ENCODE peak calls at places on chromosomes 7 and 10, in four cellular contexts. One of them, this sample, is unnamed.

GRCh38 chr10:74753295-74754211 is 72.8 kb upstream of the KAT6B start:
- DNase-seq in naive thymus-derived CD8-positive, alpha-beta T cell: no peak
- DNase-seq in NCI-H2171 treated with DMSO at 0.1 percent for 48 hours: no peak
- DNase-seq in HEK293T: no peak
- DNase-seq in this sample: no peak

GRCh38 chr7:10083766-10084165 is 889.9 kb upstream of the PHF14 start:
- DNase-seq in NCI-H2171 treated with DMSO at 0.1 percent for 48 hours: no peak
- DNase-seq in naive thymus-derived CD8-positive, alpha-beta T cell: no peak
- DNase-seq in HEK293T: no peak
- DNase-seq in this sample: no peak

GRCh38 chr10:9863559-9864121 is 1154.0 kb upstream of the CELF2 start:
- DNase-seq in NCI-H2171 treated with DMSO at 0.1 percent for 48 hours: no peak
- DNase-seq in naive thymus-derived CD8-positive, alpha-beta T cell: no peak
- DNase-seq in HEK293T: no peak
- DNase-seq in this sample: no peak

GRCh38 chr7:143892527-143893300 is 9.3 kb downstream of the TCAF1 start:
- DNase-seq in HEK293T: no peak
- DNase-seq in naive thymus-derived CD8-positive, alpha-beta T cell: no peak
- DNase-seq in NCI-H2171 treated with DMSO at 0.1 percent for 48 hours: peak; percentile 43
- DNase-seq in this sample: no peak

GRCh38 chr7:155003215-155003999 is 483 bp upstream of the PAXIP1 start:
- DNase-seq in NCI-H2171 treated with DMSO at 0.1 percent for 48 hours: peak; percentile 51
- DNase-seq in naive thymus-derived CD8-positive, alpha-beta T cell: peak; percentile 76
- DNase-seq in HEK293T: peak; percentile 99
- DNase-seq in this sample: peak; percentile 56

GRCh38 chr7:22821702-22822485 is 755 bp downstream of the TOMM7 start:
- DNase-seq in naive thymus-derived CD8-positive, alpha-beta T cell: no peak
- DNase-seq in NCI-H2171 treated with DMSO at 0.1 percent for 48 hours: no peak
- DNase-seq in HEK293T: no peak
- DNase-seq in this sample: no peak

GRCh38 chr7:41188163-41189130 is 514.4 kb downstream of the INHBA start:
- DNase-seq in naive thymus-derived CD8-positive, alpha-beta T cell: no peak
- DNase-seq in NCI-H2171 treated with DMSO at 0.1 percent for 48 hours: no peak
- DNase-seq in HEK293T: no peak
- DNase-seq in this sample: peak; percentile 8

GRCh38 chr10:11793762-11794479 is 29.2 kb upstream of the PROSER2 start:
- DNase-seq in HEK293T: no peak
- DNase-seq in NCI-H2171 treated with DMSO at 0.1 percent for 48 hours: no peak
- DNase-seq in naive thymus-derived CD8-positive, alpha-beta T cell: no peak
- DNase-seq in this sample: no peak

GRCh38 chr7:67950321-67951083 is 953.9 kb downstream of the TYW1 start:
- DNase-seq in NCI-H2171 treated with DMSO at 0.1 percent for 48 hours: no peak
- DNase-seq in HEK293T: no peak
- DNase-seq in naive thymus-derived CD8-positive, alpha-beta T cell: no peak
- DNase-seq in this sample: no peak

GRCh38 chr10:74825033-74825370 is 1.4 kb upstream of the KAT6B start:
- DNase-seq in NCI-H2171 treated with DMSO at 0.1 percent for 48 hours: no peak
- DNase-seq in naive thymus-derived CD8-positive, alpha-beta T cell: peak; percentile 47
- DNase-seq in HEK293T: no peak
- DNase-seq in this sample: no peak

GRCh38 chr7:27260211-27260610 is 17.6 kb downstream of the EVX1 start:
- DNase-seq in HEK293T: no peak
- DNase-seq in NCI-H2171 treated with DMSO at 0.1 percent for 48 hours: no peak
- DNase-seq in naive thymus-derived CD8-positive, alpha-beta T cell: no peak
- DNase-seq in this sample: no peak

GRCh38 chr10:133166828-133167692 is 7.0 kb downstream of the KNDC1 start:
- DNase-seq in NCI-H2171 treated with DMSO at 0.1 percent for 48 hours: no peak
- DNase-seq in HEK293T: no peak
- DNase-seq in naive thymus-derived CD8-positive, alpha-beta T cell: no peak
- DNase-seq in this sample: no peak

GRCh38 chr7:128167316-128167691 is 73.8 kb upstream of the LEP start:
- DNase-seq in naive thymus-derived CD8-positive, alpha-beta T cell: no peak
- DNase-seq in HEK293T: peak; percentile 72
- DNase-seq in NCI-H2171 treated with DMSO at 0.1 percent for 48 hours: peak; percentile 81
- DNase-seq in this sample: no peak

GRCh38 chr10:133245439-133246235 is 8.0 kb downstream of the VENTX start:
- DNase-seq in naive thymus-derived CD8-positive, alpha-beta T cell: no peak
- DNase-seq in HEK293T: no peak
- DNase-seq in NCI-H2171 treated with DMSO at 0.1 percent for 48 hours: no peak
- DNase-seq in this sample: no peak

GRCh38 chr7:35035511-35035921 is 1.8 kb downstream of the DPY19L1 start:
- DNase-seq in HEK293T: peak; percentile 15
- DNase-seq in NCI-H2171 treated with DMSO at 0.1 percent for 48 hours: peak; percentile 32
- DNase-seq in naive thymus-derived CD8-positive, alpha-beta T cell: no peak
- DNase-seq in this sample: no peak

GRCh38 chr10:98340946-98341345 is 73.0 kb upstream of the LOXL4 start:
- DNase-seq in NCI-H2171 treated with DMSO at 0.1 percent for 48 hours: no peak
- DNase-seq in naive thymus-derived CD8-positive, alpha-beta T cell: no peak
- DNase-seq in HEK293T: no peak
- DNase-seq in this sample: no peak

GRCh38 chr7:50644586-50644985 is 79.4 kb upstream of the DDC start:
- DNase-seq in naive thymus-derived CD8-positive, alpha-beta T cell: no peak
- DNase-seq in NCI-H2171 treated with DMSO at 0.1 percent for 48 hours: no peak
- DNase-seq in HEK293T: no peak
- DNase-seq in this sample: no peak

GRCh38 chr7:136869006-136869961 is 832 bp downstream of the CHRM2 start:
- DNase-seq in NCI-H2171 treated with DMSO at 0.1 percent for 48 hours: no peak
- DNase-seq in HEK293T: no peak
- DNase-seq in naive thymus-derived CD8-positive, alpha-beta T cell: no peak
- DNase-seq in this sample: no peak

GRCh38 chr10:122357685-122358084 is 16.8 kb upstream of the PLEKHA1 start:
- DNase-seq in NCI-H2171 treated with DMSO at 0.1 percent for 48 hours: no peak
- DNase-seq in HEK293T: no peak
- DNase-seq in naive thymus-derived CD8-positive, alpha-beta T cell: no peak
- DNase-seq in this sample: no peak

GRCh38 chr10:16909961-16910794 is 93.0 kb upstream of the RSU1 start:
- DNase-seq in naive thymus-derived CD8-positive, alpha-beta T cell: no peak
- DNase-seq in HEK293T: no peak
- DNase-seq in NCI-H2171 treated with DMSO at 0.1 percent for 48 hours: no peak
- DNase-seq in this sample: no peak

GRCh38 chr10:65017523-65017922 is 1496.3 kb downstream of the REEP3 start:
- DNase-seq in NCI-H2171 treated with DMSO at 0.1 percent for 48 hours: no peak
- DNase-seq in HEK293T: no peak
- DNase-seq in naive thymus-derived CD8-positive, alpha-beta T cell: no peak
- DNase-seq in this sample: no peak

GRCh38 chr7:35839860-35840854 is 39.3 kb downstream of the SEPTIN7 start:
- DNase-seq in naive thymus-derived CD8-positive, alpha-beta T cell: no peak
- DNase-seq in HEK293T: no peak
- DNase-seq in NCI-H2171 treated with DMSO at 0.1 percent for 48 hours: no peak
- DNase-seq in this sample: no peak

GRCh38 chr10:61839911-61840310 is 61.6 kb upstream of the ARID5B start:
- DNase-seq in HEK293T: no peak
- DNase-seq in naive thymus-derived CD8-positive, alpha-beta T cell: no peak
- DNase-seq in NCI-H2171 treated with DMSO at 0.1 percent for 48 hours: no peak
- DNase-seq in this sample: no peak

GRCh38 chr7:132488634-132489302 is 87.5 kb downstream of the PLXNA4 start:
- DNase-seq in NCI-H2171 treated with DMSO at 0.1 percent for 48 hours: peak; percentile 53
- DNase-seq in HEK293T: no peak
- DNase-seq in naive thymus-derived CD8-positive, alpha-beta T cell: no peak
- DNase-seq in this sample: no peak

GRCh38 chr7:81499262-81500116 is 270.4 kb downstream of the HGF start:
- DNase-seq in NCI-H2171 treated with DMSO at 0.1 percent for 48 hours: peak; percentile 88
- DNase-seq in HEK293T: peak; percentile 47
- DNase-seq in naive thymus-derived CD8-positive, alpha-beta T cell: no peak
- DNase-seq in this sample: peak; percentile 91

GRCh38 chr10:44992070-44992731 is 8.5 kb upstream of the ZNF22 start:
- DNase-seq in HEK293T: no peak
- DNase-seq in naive thymus-derived CD8-positive, alpha-beta T cell: no peak
- DNase-seq in NCI-H2171 treated with DMSO at 0.1 percent for 48 hours: no peak
- DNase-seq in this sample: no peak

GRCh38 chr7:140390466-140391190 is 7.7 kb downstream of the SLC37A3 start:
- DNase-seq in naive thymus-derived CD8-positive, alpha-beta T cell: no peak
- DNase-seq in NCI-H2171 treated with DMSO at 0.1 percent for 48 hours: no peak
- DNase-seq in HEK293T: no peak
- DNase-seq in this sample: no peak

GRCh38 chr7:88835147-88835728 is 39.7 kb upstream of the TEX47 start:
- DNase-seq in HEK293T: peak; percentile 31
- DNase-seq in naive thymus-derived CD8-positive, alpha-beta T cell: no peak
- DNase-seq in NCI-H2171 treated with DMSO at 0.1 percent for 48 hours: peak; percentile 43
- DNase-seq in this sample: peak; percentile 1

GRCh38 chr7:139482662-139483466 is 609 bp downstream of the KLRG2 start:
- DNase-seq in HEK293T: peak; percentile 76
- DNase-seq in NCI-H2171 treated with DMSO at 0.1 percent for 48 hours: peak; percentile 45
- DNase-seq in naive thymus-derived CD8-positive, alpha-beta T cell: no peak
- DNase-seq in this sample: no peak

GRCh38 chr10:21078410-21079329 is 181.6 kb upstream of the NEBL start:
- DNase-seq in HEK293T: peak; percentile 72
- DNase-seq in NCI-H2171 treated with DMSO at 0.1 percent for 48 hours: peak; percentile 68
- DNase-seq in naive thymus-derived CD8-positive, alpha-beta T cell: no peak
- DNase-seq in this sample: peak; percentile 70

GRCh38 chr10:50622497-50623298 is 1.1 kb downstream of the SGMS1 start:
- DNase-seq in HEK293T: peak; percentile 18
- DNase-seq in naive thymus-derived CD8-positive, alpha-beta T cell: peak; percentile 14
- DNase-seq in NCI-H2171 treated with DMSO at 0.1 percent for 48 hours: peak; percentile 52
- DNase-seq in this sample: no peak

GRCh38 chr10:56370217-56371113 is 9.4 kb upstream of the ZWINT start:
- DNase-seq in naive thymus-derived CD8-positive, alpha-beta T cell: no peak
- DNase-seq in NCI-H2171 treated with DMSO at 0.1 percent for 48 hours: no peak
- DNase-seq in HEK293T: no peak
- DNase-seq in this sample: no peak

GRCh38 chr10:131444286-131444685 is 132.8 kb upstream of the TCERG1L start:
- DNase-seq in HEK293T: no peak
- DNase-seq in naive thymus-derived CD8-positive, alpha-beta T cell: no peak
- DNase-seq in NCI-H2171 treated with DMSO at 0.1 percent for 48 hours: no peak
- DNase-seq in this sample: no peak